ENCODE peak calls at places on chromosomes 5 and 9, in eight cellular contexts. V is hippocampal formation; L is NCI-H2081; F is hypothalamus; K is A549; O is stimulated activated CD8-positive, alpha-beta memory T cell treated with anti-CD3 and anti-CD28 coated beads, Interleukin-4, amount 100 ng/mL, for 1 hour; B is right cardiac atrium; W is activated CD4-positive, alpha-beta T cell treated with anti-CD3 and anti-CD28 coated beads for 36 hours. H is an unnamed sample.

GRCh38 chr5:14199902-14200301 is 56.8 kb downstream of the TRIO start:
- DNase-seq in V (no peak), L (peak), F (no peak), K (no peak), O (no peak), B (no peak), W (no peak), H (no peak)

GRCh38 chr5:72470817-72471216 is 36.4 kb downstream of the ZNF366 start:
- DNase-seq in V (no peak), L (no peak), F (no peak), K (no peak), O (no peak), B (no peak), W (no peak), H (no peak)

GRCh38 chr9:22050924-22051323 is 41.8 kb upstream of the CDKN2B start:
- DNase-seq in V (no peak), L (no peak), F (no peak), K (no peak), O (no peak), B (no peak), W (no peak), H (no peak)

GRCh38 chr5:133731951-133732350 is 119.6 kb upstream of the FSTL4 start:
- DNase-seq in V (no peak), L (no peak), F (no peak), K (no peak), O (no peak), B (no peak), W (no peak), H (no peak)

GRCh38 chr9:42275141-42275540 is 91.7 kb downstream of the SPATA31A6 start:
- DNase-seq in V (no peak), L (no peak), F (no peak), K (no peak), O (no peak), B (no peak), W (no peak), H (no peak)

GRCh38 chr5:180315762-180316212 is 23.9 kb upstream of the MAPK9 start:
- DNase-seq in V (no peak), L (no peak), F (peak), K (peak), O (peak), B (peak), W (peak), H (peak)

GRCh38 chr5:136769093-136769492 is 403.7 kb upstream of the TRPC7 start:
- DNase-seq in V (no peak), L (no peak), F (no peak), K (no peak), O (no peak), B (no peak), W (no peak), H (no peak)

GRCh38 chr5:154342963-154343362 is 102.8 kb upstream of the SAP30L start:
- DNase-seq in V (no peak), L (no peak), F (no peak), K (no peak), O (no peak), B (no peak), W (no peak), H (no peak)

GRCh38 chr9:109012009-109012875 is 1.1 kb downstream of the CTNNAL1 start:
- DNase-seq in V (peak), L (no peak), F (peak), K (peak), O (peak), B (peak), W (peak), H (peak)

GRCh38 chr9:89313842-89314241 is 2.8 kb downstream of the CKS2 start:
- DNase-seq in V (no peak), L (no peak), F (no peak), K (no peak), O (no peak), B (no peak), W (no peak), H (no peak)

GRCh38 chr9:137437691-137438590 is 3.2 kb downstream of the ENTPD8 start:
- DNase-seq in V (no peak), L (no peak), F (no peak), K (no peak), O (no peak), B (no peak), W (no peak), H (peak)

GRCh38 chr9:127008076-127008475 is 93.5 kb downstream of the RALGPS1 start:
- DNase-seq in V (no peak), L (no peak), F (no peak), K (no peak), O (no peak), B (no peak), W (no peak), H (no peak)

GRCh38 chr5:169637856-169638190 is 748 bp downstream of the DOCK2 start:
- DNase-seq in V (no peak), L (no peak), F (no peak), K (no peak), O (peak), B (no peak), W (peak), H (no peak)

GRCh38 chr5:161022151-161022550 is 170.1 kb upstream of the ATP10B start:
- DNase-seq in V (no peak), L (no peak), F (no peak), K (no peak), O (no peak), B (no peak), W (no peak), H (no peak)

GRCh38 chr5:14735944-14736343 is 71.4 kb downstream of the OTULIN start:
- DNase-seq in V (no peak), L (no peak), F (no peak), K (no peak), O (no peak), B (no peak), W (no peak), H (peak)